ENCODE peak calls at places on chromosome 1, in five cellular contexts. F is prostate gland, R is MM.1S, N is HAP-1, M is heart right ventricle. S is an unnamed sample.

GRCh38 chr1:28104866-28105467 is 16.6 kb upstream of the EYA3 start:
- DNase-seq in F (no peak), R (no peak), N (peak; percentile 42), M (no peak), S (no peak)

GRCh38 chr1:44659566-44659965 is 14.7 kb downstream of the TMEM53 start:
- DNase-seq in F (no peak), R (no peak), N (no peak), M (no peak), S (no peak)

GRCh38 chr1:31306278-31306677 is 9.4 kb downstream of the ZCCHC17 start:
- DNase-seq in F (no peak), R (no peak), N (no peak), M (no peak), S (no peak)

GRCh38 chr1:32228771-32229170 is 6.6 kb downstream of the EIF3I start:
- DNase-seq in F (no peak), R (no peak), N (no peak), M (no peak), S (no peak)

GRCh38 chr1:50108497-50109073 is at the start of gene ELAVL4:
- DNase-seq in F (no peak), R (no peak), N (no peak), M (no peak), S (no peak)

GRCh38 chr1:56375184-56375837 is 204.1 kb downstream of the PLPP3 start:
- DNase-seq in F (peak; percentile 23), R (no peak), N (no peak), M (no peak), S (no peak)

GRCh38 chr1:111439461-111440351 is 9.3 kb downstream of the WDR77 start:
- DNase-seq in F (no peak), R (no peak), N (no peak), M (no peak), S (no peak)

GRCh38 chr1:45647248-45648021 is 23.6 kb upstream of the CCDC17 start:
- DNase-seq in F (peak; percentile 40), R (no peak), N (no peak), M (peak; percentile 22), S (no peak)

GRCh38 chr1:27831568-27832410 is 1.2 kb downstream of the PPP1R8 start:
- DNase-seq in F (no peak), R (no peak), N (no peak), M (no peak), S (no peak)

GRCh38 chr1:244118087-244118761 is 67.1 kb downstream of the ZBTB18 start:
- DNase-seq in F (no peak), R (no peak), N (no peak), M (no peak), S (no peak)

GRCh38 chr1:12231276-12231595 is 1.4 kb downstream of the VPS13D start:
- DNase-seq in F (no peak), R (no peak), N (no peak), M (no peak), S (no peak)

GRCh38 chr1:59560807-59561450 is 253.8 kb upstream of the HOOK1 start:
- DNase-seq in F (no peak), R (no peak), N (no peak), M (no peak), S (no peak)

GRCh38 chr1:242736569-242736968 is 212.1 kb upstream of the PLD5 start:
- DNase-seq in F (no peak), R (no peak), N (no peak), M (no peak), S (no peak)

GRCh38 chr1:198072177-198072576 is 84.6 kb upstream of the NEK7 start:
- DNase-seq in F (no peak), R (no peak), N (no peak), M (no peak), S (no peak)

GRCh38 chr1:98741164-98741563 is 79.6 kb downstream of the SNX7 start:
- DNase-seq in F (no peak), R (no peak), N (no peak), M (no peak), S (no peak)

GRCh38 chr1:98737835-98738234 is 76.3 kb downstream of the SNX7 start:
- DNase-seq in F (no peak), R (no peak), N (no peak), M (no peak), S (no peak)

GRCh38 chr1:98739762-98740161 is 78.2 kb downstream of the SNX7 start:
- DNase-seq in F (peak; percentile 40), R (no peak), N (no peak), M (no peak), S (no peak)
- H3K4me3 ChIP-seq in F (no peak overlapping the region), R (no peak overlapping the region), N (no peak overlapping the region), M (no peak overlapping the region), S (no peak overlapping the region)

DNA sequence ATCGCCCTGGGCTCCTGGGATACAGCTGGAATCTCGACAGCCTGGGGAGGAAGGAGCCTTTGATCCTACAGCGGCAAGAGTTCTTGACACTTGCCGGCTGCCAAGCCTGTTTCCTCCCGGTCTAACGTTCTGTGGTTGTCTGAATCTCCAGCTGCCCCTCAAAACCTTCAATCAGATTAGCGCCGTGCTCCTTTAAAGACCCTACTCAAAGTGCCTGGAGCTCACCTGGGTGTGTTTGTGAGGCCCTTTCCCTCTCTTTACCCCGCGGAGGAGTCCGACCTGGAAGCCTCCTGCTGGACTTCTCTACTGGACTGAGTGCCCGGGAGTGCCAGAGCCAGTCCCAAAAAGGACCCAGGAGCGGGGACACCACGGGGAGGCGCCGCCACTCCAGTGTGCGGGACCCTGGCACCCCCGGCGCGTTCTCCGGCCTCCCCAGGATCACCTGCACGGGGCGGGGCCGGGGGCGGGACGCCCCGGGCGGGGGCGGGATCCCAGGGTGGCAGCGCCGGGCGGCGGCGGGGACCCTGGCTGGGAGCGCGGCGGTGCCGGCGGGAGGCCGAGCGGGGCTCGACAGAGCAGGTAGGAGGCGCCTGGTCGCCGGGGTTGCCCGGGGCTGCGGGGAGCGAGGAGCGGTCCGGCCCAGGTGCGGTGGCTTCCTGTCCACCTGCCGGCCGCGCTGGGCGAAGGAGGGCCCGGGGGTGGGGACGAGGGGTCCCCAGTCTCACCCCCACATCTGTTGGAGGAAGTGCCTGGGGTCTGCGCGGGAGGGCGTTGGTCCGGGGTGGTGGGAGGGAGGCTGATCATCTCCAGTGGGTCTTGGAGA is at the start of gene NCMAP:
- DNase-seq in F (peak; percentile 56), R (peak; percentile 32), N (no peak), M (no peak), S (no peak)
- H3K27me3 ChIP-seq in F (no peaks in the 10 kb centered on the region), R (no peaks in the 10 kb centered on the region), N (no peaks in the 10 kb centered on the region), M (peaks cover 6% of the 10 kb centered on the region), S (peaks cover 2% of the 10 kb centered on the region)

GRCh38 chr1:10474613-10475507 is at the start of gene PEX14:
- DNase-seq in F (peak; percentile 60), R (peak; percentile 92), N (peak; percentile 92), M (peak; percentile 87), S (peak; percentile 88)
- H3K4me3 ChIP-seq in F (peak within 1 kb of the TSS; percentile 93), R (peak within 1 kb of the TSS; percentile 100), N (peak within 1 kb of the TSS; percentile 84), M (peak within 1 kb of the TSS; percentile 89), S (peak within 1 kb of the TSS; percentile 76)

DNA sequence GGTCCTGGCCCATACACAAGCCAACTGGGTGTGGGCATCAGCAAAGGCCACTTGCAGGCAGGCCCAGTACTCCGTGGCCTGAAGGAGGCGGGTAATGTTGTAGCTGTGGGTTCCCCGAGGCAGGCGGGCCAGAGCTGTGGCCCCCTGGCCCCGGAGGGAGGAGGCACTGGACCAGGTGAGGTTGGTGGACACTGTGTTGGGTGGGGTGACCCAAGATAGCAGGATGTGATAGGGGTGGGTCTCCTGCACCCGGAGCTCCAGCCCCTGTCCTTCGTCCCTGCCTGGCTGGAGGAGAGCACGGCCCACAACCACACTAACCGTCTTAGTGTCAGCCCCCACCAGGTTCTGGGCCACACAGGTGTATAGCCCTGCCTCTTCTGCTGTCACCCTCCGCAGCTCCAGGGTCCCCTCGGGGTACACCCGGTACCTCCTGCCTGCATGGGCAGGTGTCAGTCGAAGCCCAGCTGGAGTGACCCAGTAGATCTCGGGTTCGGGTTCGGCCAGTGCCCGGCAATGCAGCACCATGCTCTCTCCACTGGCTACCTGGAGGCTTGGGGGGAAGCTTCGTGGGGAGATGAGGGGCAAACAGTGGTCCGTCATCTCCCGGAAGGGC is 67.3 kb downstream of the LRRN2 start:
- DNase-seq in F (no peak), R (no peak), N (no peak), M (no peak), S (no peak)
- H3K27me3 ChIP-seq in F (no peaks in the 10 kb centered on the region), R (no peaks in the 10 kb centered on the region), N (peaks cover 3% of the 10 kb centered on the region), M (no peaks in the 10 kb centered on the region), S (peaks cover 3% of the 10 kb centered on the region)

DNA sequence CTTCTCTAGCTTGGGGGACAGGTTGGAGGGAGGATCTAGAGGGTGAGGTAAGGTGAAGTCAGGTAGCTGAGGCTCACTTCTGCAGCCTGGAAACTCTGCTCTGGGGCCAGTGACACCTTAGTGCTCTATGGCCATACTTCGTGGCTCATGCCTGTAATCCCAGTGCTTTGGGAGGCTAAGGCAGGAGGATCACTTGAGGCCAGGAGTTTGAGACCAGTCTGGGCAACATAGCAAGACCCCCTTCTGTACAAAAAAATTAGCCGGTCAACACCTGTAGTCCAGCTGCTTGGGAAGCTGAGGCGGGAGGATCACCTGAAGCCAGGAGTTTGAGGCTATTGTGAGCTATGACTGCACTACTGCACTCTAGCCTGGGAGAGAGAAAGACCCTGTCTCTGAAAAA is 5.8 kb downstream of the LMNA start:
- DNase-seq in F (no peak), R (no peak), N (no peak), M (no peak), S (no peak)
- H3K4me3 ChIP-seq in F (no peak overlapping the region), R (no peak overlapping the region), N (no peak overlapping the region), M (peak overlapping the region; percentile 96), S (no peak overlapping the region)

DNA sequence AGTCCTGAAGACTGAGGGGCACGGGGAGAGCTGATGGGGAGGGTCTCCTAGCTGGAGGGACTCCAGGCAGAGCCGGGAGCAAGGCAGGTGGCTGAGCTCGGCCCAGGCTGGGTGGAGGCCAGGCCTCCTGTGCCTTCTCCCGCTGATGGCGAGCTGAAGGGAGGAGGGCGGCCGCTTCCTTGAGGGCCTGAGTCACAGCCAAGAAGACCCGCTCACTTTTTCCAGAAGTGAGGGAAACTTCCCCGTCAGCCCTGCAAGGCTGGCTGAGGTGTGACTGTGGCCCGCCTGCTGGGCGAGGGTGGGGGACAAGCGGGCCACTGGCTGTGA is 1.7 kb upstream of the VWA1 start:
- DNase-seq in F (no peak), R (no peak), N (no peak), M (peak; percentile 57), S (no peak)
- H3K27me3 ChIP-seq in F (no peaks in the 10 kb centered on the region), R (peaks cover 73% of the 10 kb centered on the region), N (no peaks in the 10 kb centered on the region), M (peaks cover 9% of the 10 kb centered on the region), S (no peaks in the 10 kb centered on the region)

DNA sequence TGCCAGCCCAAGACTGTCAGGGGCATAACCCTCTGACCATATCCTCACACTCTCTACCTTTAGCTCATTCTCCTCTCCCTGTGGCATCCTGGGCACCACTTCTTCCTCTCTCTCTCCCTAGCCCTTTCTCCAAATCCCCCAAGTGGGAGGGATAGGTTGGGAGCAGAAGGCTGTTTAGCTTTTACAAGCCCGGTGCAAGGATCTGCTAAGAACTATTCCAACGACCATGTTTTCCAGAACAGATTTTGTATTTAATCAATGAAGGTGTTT is 47.2 kb upstream of the RBM15 start:
- DNase-seq in F (no peak), R (no peak), N (no peak), M (no peak), S (no peak)
- H3K4me3 ChIP-seq in F (no peak overlapping the region), R (no peak overlapping the region), N (no peak overlapping the region), M (no peak overlapping the region), S (no peak overlapping the region)